ENCODE peak calls at places on chromosome 7, in four cellular contexts. One of them, this sample, is unnamed.

GRCh38 chr7:7223250-7223649 is 40.9 kb downstream of the C1GALT1 start:
- DNase-seq in HL-60: no peak
- DNase-seq in GM12891: no peak
- DNase-seq in K562: no peak
- DNase-seq in this sample: no peak

GRCh38 chr7:93894966-93895650 is 4.6 kb upstream of the TFPI2 start:
- DNase-seq in K562: no peak
- DNase-seq in HL-60: no peak
- DNase-seq in GM12891: no peak
- DNase-seq in this sample: no peak

GRCh38 chr7:18226598-18226997 is 199.0 kb upstream of the PRPS1L1 start:
- DNase-seq in HL-60: no peak
- DNase-seq in GM12891: no peak
- DNase-seq in K562: no peak
- DNase-seq in this sample: no peak

GRCh38 chr7:131108212-131108980 is 219.3 kb upstream of the MKLN1 start:
- DNase-seq in K562: peak
- DNase-seq in GM12891: no peak
- DNase-seq in HL-60: no peak
- DNase-seq in this sample: no peak

GRCh38 chr7:18535811-18536413 is 40.4 kb downstream of the HDAC9 start:
- DNase-seq in GM12891: no peak
- DNase-seq in K562: no peak
- DNase-seq in HL-60: no peak
- DNase-seq in this sample: no peak

GRCh38 chr7:123782071-123782798 is 33.4 kb upstream of the WASL start:
- DNase-seq in GM12891: no peak
- DNase-seq in HL-60: no peak
- DNase-seq in K562: no peak
- DNase-seq in this sample: no peak

GRCh38 chr7:95628831-95629439 is 32.6 kb upstream of the PDK4 start:
- DNase-seq in K562: no peak
- DNase-seq in GM12891: no peak
- DNase-seq in HL-60: no peak
- DNase-seq in this sample: no peak

GRCh38 chr7:3215624-3216585 is 85.1 kb upstream of the SDK1 start:
- DNase-seq in K562: no peak
- DNase-seq in HL-60: no peak
- DNase-seq in GM12891: no peak
- DNase-seq in this sample: no peak

GRCh38 chr7:42426163-42426562 is 189.2 kb upstream of the GLI3 start:
- DNase-seq in HL-60: no peak
- DNase-seq in K562: no peak
- DNase-seq in GM12891: no peak
- DNase-seq in this sample: no peak

GRCh38 chr7:6536262-6536770 is 14.9 kb downstream of the GRID2IP start:
- DNase-seq in GM12891: no peak
- DNase-seq in HL-60: no peak
- DNase-seq in K562: no peak
- DNase-seq in this sample: no peak

GRCh38 chr7:99196536-99197288 is 11.2 kb downstream of the KPNA7 start:
- DNase-seq in HL-60: peak
- DNase-seq in GM12891: no peak
- DNase-seq in K562: no peak
- DNase-seq in this sample: no peak

GRCh38 chr7:77415474-77415821 is 701 bp downstream of the GSAP start:
- DNase-seq in K562: no peak
- DNase-seq in HL-60: no peak
- DNase-seq in GM12891: peak
- DNase-seq in this sample: no peak

GRCh38 chr7:16130127-16131110 is 290.9 kb downstream of the CRPPA start:
- DNase-seq in GM12891: no peak
- DNase-seq in HL-60: no peak
- DNase-seq in K562: no peak
- DNase-seq in this sample: no peak

GRCh38 chr7:5690931-5691461 is 90.5 kb downstream of the RNF216 start:
- DNase-seq in K562: no peak
- DNase-seq in GM12891: no peak
- DNase-seq in HL-60: no peak
- DNase-seq in this sample: no peak

GRCh38 chr7:28157826-28158416 is 22.7 kb downstream of the JAZF1 start:
- DNase-seq in K562: no peak
- DNase-seq in HL-60: peak
- DNase-seq in GM12891: no peak
- DNase-seq in this sample: no peak

GRCh38 chr7:116828281-116828680 is 34.1 kb upstream of the CAPZA2 start:
- DNase-seq in GM12891: no peak
- DNase-seq in K562: no peak
- DNase-seq in HL-60: no peak
- DNase-seq in this sample: no peak

GRCh38 chr7:77558598-77558997 is 21.5 kb downstream of the PTPN12 start:
- DNase-seq in HL-60: no peak
- DNase-seq in K562: no peak
- DNase-seq in GM12891: no peak
- DNase-seq in this sample: no peak

GRCh38 chr7:108328174-108328651 is 128.0 kb downstream of the NRCAM start:
- DNase-seq in HL-60: no peak
- DNase-seq in K562: no peak
- DNase-seq in GM12891: no peak
- DNase-seq in this sample: peak

GRCh38 chr7:35722054-35722849 is 27.3 kb upstream of the HERPUD2 start:
- DNase-seq in HL-60: no peak
- DNase-seq in GM12891: no peak
- DNase-seq in K562: no peak
- DNase-seq in this sample: no peak

GRCh38 chr7:96235281-96235680 is 86.6 kb downstream of the SLC25A13 start:
- DNase-seq in K562: peak
- DNase-seq in GM12891: no peak
- DNase-seq in HL-60: no peak
- DNase-seq in this sample: no peak

GRCh38 chr7:18541189-18541870 is 45.8 kb downstream of the HDAC9 start:
- DNase-seq in GM12891: no peak
- DNase-seq in HL-60: no peak
- DNase-seq in K562: no peak
- DNase-seq in this sample: no peak

GRCh38 chr7:140176811-140177702 is at the start of gene KDM7A:
- DNase-seq in HL-60: peak
- DNase-seq in GM12891: peak
- DNase-seq in K562: peak
- DNase-seq in this sample: peak

GRCh38 chr7:2934211-2934731 is 90.2 kb upstream of the GNA12 start:
- DNase-seq in GM12891: no peak
- DNase-seq in HL-60: no peak
- DNase-seq in K562: no peak
- DNase-seq in this sample: no peak

GRCh38 chr7:122738937-122739336 is 36.2 kb upstream of the RNF148 start:
- DNase-seq in HL-60: no peak
- DNase-seq in K562: no peak
- DNase-seq in GM12891: no peak
- DNase-seq in this sample: no peak

GRCh38 chr7:38465946-38466345 is 165.2 kb downstream of the AMPH start:
- DNase-seq in K562: no peak
- DNase-seq in HL-60: no peak
- DNase-seq in GM12891: no peak
- DNase-seq in this sample: no peak

GRCh38 chr7:83469491-83469890 is 179.4 kb downstream of the SEMA3E start:
- DNase-seq in K562: no peak
- DNase-seq in HL-60: no peak
- DNase-seq in GM12891: no peak
- DNase-seq in this sample: no peak

DNA sequence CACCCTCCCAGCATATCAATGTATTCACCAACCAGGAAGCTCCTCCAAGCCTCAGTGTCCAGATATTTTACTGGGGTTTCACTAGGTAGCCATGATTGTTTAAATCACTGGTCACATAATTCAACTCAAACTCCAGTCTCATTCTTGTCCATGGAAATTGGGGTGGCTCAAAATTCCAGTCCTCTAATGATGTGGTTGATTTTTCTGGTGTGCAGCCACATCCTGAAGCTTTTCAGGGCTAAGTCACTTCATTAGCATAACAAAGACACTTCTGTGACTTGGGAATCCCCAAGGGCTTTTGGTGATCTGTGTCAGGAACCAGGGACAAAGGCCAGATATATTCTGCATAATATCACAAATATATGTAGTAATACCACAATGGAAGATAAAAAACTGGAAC is 786.9 kb upstream of the IGFBP3 start:
- DNase-seq in K562: no peak
- DNase-seq in GM12891: no peak
- DNase-seq in HL-60: no peak
- DNase-seq in this sample: no peak
- TF ChIP-seq SPI1 in K562: no peak
- TF ChIP-seq SPI1 in GM12891: no peak
- TF ChIP-seq SPI1 in HL-60: no peak
- TF ChIP-seq SPI1 in this sample: no peak

GRCh38 chr7:157404845-157405481 is 68.2 kb downstream of the DNAJB6 start:
- DNase-seq in K562: peak
- DNase-seq in GM12891: no peak
- DNase-seq in HL-60: peak
- DNase-seq in this sample: no peak
- TF ChIP-seq SPI1 in K562: no peak
- TF ChIP-seq SPI1 in GM12891: no peak
- TF ChIP-seq SPI1 in HL-60: no peak
- TF ChIP-seq SPI1 in this sample: no peak

GRCh38 chr7:1758417-1758858 is 88.4 kb downstream of the ELFN1 start:
- DNase-seq in K562: peak
- DNase-seq in HL-60: peak
- DNase-seq in GM12891: no peak
- DNase-seq in this sample: no peak
- TF ChIP-seq SPI1 in K562: no peak
- TF ChIP-seq SPI1 in HL-60: no peak
- TF ChIP-seq SPI1 in GM12891: no peak
- TF ChIP-seq SPI1 in this sample: no peak

GRCh38 chr7:150503155-150503554 is 11.5 kb upstream of the GIMAP7 start:
- DNase-seq in HL-60: no peak
- DNase-seq in K562: no peak
- DNase-seq in GM12891: no peak
- DNase-seq in this sample: no peak

GRCh38 chr7:150503581-150503980 is 11.1 kb upstream of the GIMAP7 start:
- DNase-seq in K562: no peak
- DNase-seq in HL-60: no peak
- DNase-seq in GM12891: no peak
- DNase-seq in this sample: no peak

GRCh38 chr7:150507947-150508602 is 6.6 kb upstream of the GIMAP7 start:
- DNase-seq in GM12891: no peak
- DNase-seq in HL-60: no peak
- DNase-seq in K562: no peak
- DNase-seq in this sample: no peak

GRCh38 chr7:150502519-150502918 is 12.2 kb upstream of the GIMAP7 start:
- DNase-seq in GM12891: no peak
- DNase-seq in HL-60: no peak
- DNase-seq in K562: no peak
- DNase-seq in this sample: no peak
- TF ChIP-seq SPI1 in GM12891: no peak
- TF ChIP-seq SPI1 in HL-60: no peak
- TF ChIP-seq SPI1 in K562: no peak
- TF ChIP-seq SPI1 in this sample: no peak

GRCh38 chr7:50674896-50675835 is 107.5 kb downstream of the GRB10 start:
- DNase-seq in K562: no peak
- DNase-seq in GM12891: no peak
- DNase-seq in HL-60: no peak
- DNase-seq in this sample: no peak

GRCh38 chr7:50674299-50674698 is 108.4 kb downstream of the GRB10 start:
- DNase-seq in HL-60: no peak
- DNase-seq in GM12891: no peak
- DNase-seq in K562: no peak
- DNase-seq in this sample: no peak

GRCh38 chr7:50671397-50671796 is 106.2 kb upstream of the DDC start:
- DNase-seq in GM12891: no peak
- DNase-seq in K562: no peak
- DNase-seq in HL-60: no peak
- DNase-seq in this sample: no peak

GRCh38 chr7:50672045-50672444 is 106.8 kb upstream of the DDC start:
- DNase-seq in GM12891: no peak
- DNase-seq in HL-60: no peak
- DNase-seq in K562: no peak
- DNase-seq in this sample: no peak

DNA sequence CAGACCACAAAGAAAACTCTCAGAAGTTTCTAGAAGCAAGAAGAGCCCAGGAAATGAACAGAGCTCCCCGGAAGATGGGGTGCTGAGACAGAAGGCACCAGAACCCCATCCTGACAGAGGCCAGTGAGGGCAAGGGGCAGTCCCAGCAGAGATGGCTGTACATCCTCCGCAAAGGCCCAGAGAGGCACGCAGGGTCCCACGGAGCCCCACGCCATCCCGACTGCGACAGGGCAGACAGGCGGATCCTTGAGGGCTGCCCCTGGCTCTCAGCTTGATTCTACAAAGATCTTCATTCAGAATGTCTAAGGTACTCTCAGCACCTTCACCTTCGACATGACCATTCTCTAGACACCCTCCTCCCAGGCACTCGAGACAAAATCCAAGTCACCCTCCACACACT is 107.9 kb upstream of the DDC start:
- DNase-seq in HL-60: no peak
- DNase-seq in GM12891: no peak
- DNase-seq in K562: no peak
- DNase-seq in this sample: no peak
- TF ChIP-seq SPI1 in HL-60: no peak
- TF ChIP-seq SPI1 in GM12891: no peak
- TF ChIP-seq SPI1 in K562: no peak
- TF ChIP-seq SPI1 in this sample: no peak

GRCh38 chr7:81770823-81771222 is 976 bp upstream of the HGF start:
- DNase-seq in GM12891: no peak
- DNase-seq in K562: no peak
- DNase-seq in HL-60: no peak
- DNase-seq in this sample: no peak

GRCh38 chr7:81774496-81774895 is 4.6 kb upstream of the HGF start:
- DNase-seq in K562: no peak
- DNase-seq in HL-60: no peak
- DNase-seq in GM12891: no peak
- DNase-seq in this sample: no peak

GRCh38 chr7:81776159-81776558 is 6.3 kb upstream of the HGF start:
- DNase-seq in HL-60: peak
- DNase-seq in K562: no peak
- DNase-seq in GM12891: no peak
- DNase-seq in this sample: no peak

GRCh38 chr7:81776972-81777371 is 7.1 kb upstream of the HGF start:
- DNase-seq in K562: no peak
- DNase-seq in GM12891: no peak
- DNase-seq in HL-60: no peak
- DNase-seq in this sample: no peak

DNA sequence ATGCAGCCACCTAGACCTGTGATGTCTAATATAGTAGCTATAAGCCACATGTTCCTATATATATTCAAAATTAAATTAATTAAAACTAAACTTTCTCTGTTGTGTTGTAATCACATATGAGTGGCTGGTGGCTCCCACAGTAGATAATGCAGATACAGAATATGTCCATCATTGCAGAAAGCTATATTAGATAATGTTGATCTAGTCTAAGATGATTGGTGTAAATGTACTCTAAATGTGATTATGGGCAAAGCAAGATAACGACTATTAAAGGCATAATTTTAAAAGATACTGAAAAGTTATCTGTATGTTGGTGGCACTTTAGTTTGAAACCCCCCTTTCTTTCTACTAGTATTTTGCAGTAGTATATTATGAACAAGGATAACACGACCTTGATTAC is 5.7 kb upstream of the HGF start:
- DNase-seq in HL-60: no peak
- DNase-seq in K562: no peak
- DNase-seq in GM12891: no peak
- DNase-seq in this sample: no peak
- TF ChIP-seq SPI1 in HL-60: no peak
- TF ChIP-seq SPI1 in K562: no peak
- TF ChIP-seq SPI1 in GM12891: no peak
- TF ChIP-seq SPI1 in this sample: no peak